ENCODE peak calls at places on chromosomes 2 and 18, in nine cellular contexts. One of them, this sample, is unnamed.

GRCh38 chr2:213149332-213149875 is 2.0 kb downstream of the IKZF2 start:
- DNase-seq in left ventricle myocardium inferior: no peak
- DNase-seq in lower lobe of right lung: no peak
- DNase-seq in fibroblast of lung: peak; percentile 50
- DNase-seq in endodermal cell: no peak
- DNase-seq in IMR-90: peak; percentile 11
- DNase-seq in adrenal gland: no peak
- DNase-seq in body of pancreas: no peak
- DNase-seq in esophagus squamous epithelium: no peak
- DNase-seq in this sample: no peak

GRCh38 chr2:121343191-121343590 is 58.2 kb upstream of the TFCP2L1 start:
- DNase-seq in endodermal cell: no peak
- DNase-seq in body of pancreas: no peak
- DNase-seq in fibroblast of lung: no peak
- DNase-seq in lower lobe of right lung: no peak
- DNase-seq in left ventricle myocardium inferior: no peak
- DNase-seq in adrenal gland: no peak
- DNase-seq in IMR-90: no peak
- DNase-seq in esophagus squamous epithelium: no peak
- DNase-seq in this sample: no peak

GRCh38 chr2:32357545-32358482 is 991 bp downstream of the BIRC6 start:
- DNase-seq in adrenal gland: peak; percentile 60
- DNase-seq in lower lobe of right lung: peak; percentile 66
- DNase-seq in left ventricle myocardium inferior: peak; percentile 32
- DNase-seq in esophagus squamous epithelium: no peak
- DNase-seq in endodermal cell: peak; percentile 84
- DNase-seq in IMR-90: peak; percentile 31
- DNase-seq in fibroblast of lung: peak; percentile 43
- DNase-seq in body of pancreas: peak; percentile 54
- DNase-seq in this sample: peak; percentile 76

GRCh38 chr2:233795735-233796171 is 17.6 kb downstream of the MROH2A start:
- DNase-seq in endodermal cell: peak; percentile 28
- DNase-seq in left ventricle myocardium inferior: no peak
- DNase-seq in lower lobe of right lung: no peak
- DNase-seq in fibroblast of lung: no peak
- DNase-seq in adrenal gland: no peak
- DNase-seq in IMR-90: no peak
- DNase-seq in esophagus squamous epithelium: no peak
- DNase-seq in body of pancreas: no peak
- DNase-seq in this sample: peak; percentile 54

GRCh38 chr2:187679454-187679853 is 125.2 kb upstream of the TFPI start:
- DNase-seq in adrenal gland: no peak
- DNase-seq in fibroblast of lung: no peak
- DNase-seq in endodermal cell: no peak
- DNase-seq in IMR-90: peak; percentile 5
- DNase-seq in left ventricle myocardium inferior: no peak
- DNase-seq in body of pancreas: no peak
- DNase-seq in esophagus squamous epithelium: no peak
- DNase-seq in lower lobe of right lung: no peak
- DNase-seq in this sample: no peak

GRCh38 chr2:133566967-133567645 is 1.2 kb downstream of the NCKAP5 start:
- DNase-seq in esophagus squamous epithelium: no peak
- DNase-seq in lower lobe of right lung: peak; percentile 44
- DNase-seq in IMR-90: peak; percentile 88
- DNase-seq in adrenal gland: peak; percentile 60
- DNase-seq in body of pancreas: peak; percentile 6
- DNase-seq in fibroblast of lung: peak; percentile 88
- DNase-seq in left ventricle myocardium inferior: peak; percentile 59
- DNase-seq in endodermal cell: peak; percentile 83
- DNase-seq in this sample: peak; percentile 64

GRCh38 chr18:2087877-2088673 is 483.2 kb downstream of the METTL4 start:
- DNase-seq in endodermal cell: no peak
- DNase-seq in adrenal gland: no peak
- DNase-seq in IMR-90: no peak
- DNase-seq in esophagus squamous epithelium: no peak
- DNase-seq in left ventricle myocardium inferior: peak; percentile 69
- DNase-seq in fibroblast of lung: no peak
- DNase-seq in body of pancreas: peak; percentile 12
- DNase-seq in lower lobe of right lung: no peak
- DNase-seq in this sample: no peak

GRCh38 chr2:39871291-39871761 is 92.3 kb upstream of the THUMPD2 start:
- DNase-seq in lower lobe of right lung: no peak
- DNase-seq in adrenal gland: no peak
- DNase-seq in endodermal cell: no peak
- DNase-seq in IMR-90: peak; percentile 90
- DNase-seq in body of pancreas: no peak
- DNase-seq in fibroblast of lung: peak; percentile 99
- DNase-seq in left ventricle myocardium inferior: no peak
- DNase-seq in esophagus squamous epithelium: no peak
- DNase-seq in this sample: no peak

GRCh38 chr2:195450537-195451113 is 206.4 kb upstream of the SLC39A10 start:
- DNase-seq in lower lobe of right lung: no peak
- DNase-seq in body of pancreas: no peak
- DNase-seq in left ventricle myocardium inferior: no peak
- DNase-seq in fibroblast of lung: no peak
- DNase-seq in adrenal gland: no peak
- DNase-seq in endodermal cell: no peak
- DNase-seq in esophagus squamous epithelium: no peak
- DNase-seq in IMR-90: no peak
- DNase-seq in this sample: no peak

DNA sequence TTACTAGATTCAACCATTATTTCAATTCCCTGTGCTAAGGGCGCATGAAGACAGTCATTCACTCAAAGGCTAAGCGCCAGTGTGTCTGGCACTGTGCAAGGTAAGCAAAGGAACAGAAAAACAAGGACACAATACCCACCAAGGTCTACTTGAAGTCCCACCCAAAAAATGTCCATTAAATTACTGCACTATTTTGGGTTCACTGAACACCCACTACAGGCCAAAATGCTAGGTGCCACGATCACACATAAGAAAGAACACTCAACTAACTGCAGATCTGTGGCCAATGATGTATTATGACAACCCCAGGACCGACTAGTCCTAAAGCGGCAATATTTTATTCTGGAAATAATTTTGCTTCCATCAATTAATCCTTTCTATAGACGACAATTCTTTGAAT is 1.8 kb downstream of the TMEM131 start:
- DNase-seq in left ventricle myocardium inferior: no peak
- DNase-seq in body of pancreas: no peak
- DNase-seq in IMR-90: no peak
- DNase-seq in endodermal cell: no peak
- DNase-seq in fibroblast of lung: no peak
- DNase-seq in adrenal gland: no peak
- DNase-seq in lower lobe of right lung: no peak
- DNase-seq in esophagus squamous epithelium: no peak
- DNase-seq in this sample: no peak
- TF ChIP-seq CTCF in left ventricle myocardium inferior: no peak
- TF ChIP-seq CTCF in body of pancreas: no peak
- TF ChIP-seq CTCF in IMR-90: no peak
- TF ChIP-seq CTCF in endodermal cell: no peak
- TF ChIP-seq CTCF in fibroblast of lung: no peak
- TF ChIP-seq CTCF in adrenal gland: no peak
- TF ChIP-seq CTCF in lower lobe of right lung: no peak
- TF ChIP-seq CTCF in esophagus squamous epithelium: no peak
- TF ChIP-seq CTCF in this sample: no peak

DNA sequence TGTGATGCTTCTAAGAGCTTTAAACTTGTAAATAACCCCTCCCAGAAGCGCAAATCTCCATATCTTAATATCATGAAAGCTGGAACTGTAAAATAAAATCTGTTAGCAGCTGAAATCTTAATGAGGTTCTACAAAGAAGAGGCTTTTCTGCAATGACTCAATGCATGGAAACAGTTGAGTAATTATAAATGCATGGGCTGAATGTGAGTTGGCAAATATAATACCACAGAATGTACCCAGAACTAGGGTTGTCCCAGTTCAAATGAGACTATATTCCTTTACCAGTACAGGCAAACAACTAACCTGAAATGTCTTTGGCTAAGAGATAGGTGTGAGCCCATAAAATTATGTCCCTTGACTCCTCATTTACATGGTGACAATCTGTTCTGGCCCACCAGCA is 52.9 kb downstream of the SATB2 start:
- DNase-seq in endodermal cell: no peak
- DNase-seq in left ventricle myocardium inferior: no peak
- DNase-seq in lower lobe of right lung: no peak
- DNase-seq in body of pancreas: no peak
- DNase-seq in adrenal gland: no peak
- DNase-seq in IMR-90: peak; percentile 57
- DNase-seq in fibroblast of lung: peak; percentile 74
- DNase-seq in esophagus squamous epithelium: no peak
- DNase-seq in this sample: no peak
- H3K27me3 ChIP-seq in endodermal cell: peaks cover 26% of the 10 kb centered on the region
- H3K27me3 ChIP-seq in left ventricle myocardium inferior: no peaks in the 10 kb centered on the region
- H3K27me3 ChIP-seq in lower lobe of right lung: no peaks in the 10 kb centered on the region
- H3K27me3 ChIP-seq in body of pancreas: no peaks in the 10 kb centered on the region
- H3K27me3 ChIP-seq in adrenal gland: no peaks in the 10 kb centered on the region
- H3K27me3 ChIP-seq in IMR-90: no peaks in the 10 kb centered on the region
- H3K27me3 ChIP-seq in fibroblast of lung: no peaks in the 10 kb centered on the region
- H3K27me3 ChIP-seq in esophagus squamous epithelium: no peaks in the 10 kb centered on the region
- H3K27me3 ChIP-seq in this sample: no peaks in the 10 kb centered on the region

GRCh38 chr2:98086491-98087446 is at the start of gene VWA3B:
- DNase-seq in endodermal cell: peak; percentile 95
- DNase-seq in esophagus squamous epithelium: no peak
- DNase-seq in lower lobe of right lung: peak; percentile 85
- DNase-seq in IMR-90: no peak
- DNase-seq in fibroblast of lung: peak; percentile 25
- DNase-seq in adrenal gland: peak; percentile 39
- DNase-seq in body of pancreas: peak; percentile 77
- DNase-seq in left ventricle myocardium inferior: peak; percentile 70
- DNase-seq in this sample: peak; percentile 87
- H3K4me3 ChIP-seq in endodermal cell: peak within 1 kb of the TSS; percentile 85
- H3K4me3 ChIP-seq in esophagus squamous epithelium: peak within 1 kb of the TSS; percentile 71
- H3K4me3 ChIP-seq in lower lobe of right lung: peak within 1 kb of the TSS; percentile 53
- H3K4me3 ChIP-seq in IMR-90: peak within 1 kb of the TSS; percentile 46
- H3K4me3 ChIP-seq in fibroblast of lung: peak within 1 kb of the TSS; percentile 58
- H3K4me3 ChIP-seq in adrenal gland: no peak within 1 kb of the TSS
- H3K4me3 ChIP-seq in body of pancreas: peak within 1 kb of the TSS; percentile 32
- H3K4me3 ChIP-seq in left ventricle myocardium inferior: peak within 1 kb of the TSS; percentile 70
- H3K4me3 ChIP-seq in this sample: peak within 1 kb of the TSS; percentile 43

GRCh38 chr2:115194623-115195022 is 752.2 kb downstream of the DPP10 start:
- DNase-seq in lower lobe of right lung: no peak
- DNase-seq in fibroblast of lung: no peak
- DNase-seq in body of pancreas: no peak
- DNase-seq in endodermal cell: no peak
- DNase-seq in adrenal gland: no peak
- DNase-seq in esophagus squamous epithelium: no peak
- DNase-seq in IMR-90: no peak
- DNase-seq in left ventricle myocardium inferior: no peak
- DNase-seq in this sample: no peak
- TF ChIP-seq CTCF in lower lobe of right lung: no peak
- TF ChIP-seq CTCF in fibroblast of lung: no peak
- TF ChIP-seq CTCF in body of pancreas: peak; percentile 55
- TF ChIP-seq CTCF in endodermal cell: no peak
- TF ChIP-seq CTCF in adrenal gland: no peak
- TF ChIP-seq CTCF in esophagus squamous epithelium: no peak
- TF ChIP-seq CTCF in IMR-90: no peak
- TF ChIP-seq CTCF in left ventricle myocardium inferior: no peak
- TF ChIP-seq CTCF in this sample: no peak